ENCODE peak calls at places on chromosomes 16 and 17, in four cellular contexts. One of them, this sample, is unnamed.

GRCh38 chr17:75327757-75328156 is 38.5 kb upstream of the SLC25A19 start:
- DNase-seq in WTC11: no peak
- DNase-seq in K562: no peak
- DNase-seq in HepG2: no peak
- DNase-seq in this sample: no peak

GRCh38 chr16:50248845-50249244 is 17.5 kb upstream of the ADCY7 start:
- DNase-seq in WTC11: no peak
- DNase-seq in K562: no peak
- DNase-seq in HepG2: no peak
- DNase-seq in this sample: no peak

GRCh38 chr16:70529051-70529777 is 5.6 kb downstream of the SF3B3 start:
- DNase-seq in WTC11: no peak
- DNase-seq in K562: peak
- DNase-seq in HepG2: peak
- DNase-seq in this sample: no peak

GRCh38 chr17:76431509-76431908 is 21.4 kb downstream of the UBE2O start:
- DNase-seq in WTC11: no peak
- DNase-seq in K562: no peak
- DNase-seq in HepG2: no peak
- DNase-seq in this sample: no peak

GRCh38 chr17:63150994-63151464 is 185.0 kb downstream of the TANC2 start:
- DNase-seq in WTC11: no peak
- DNase-seq in K562: no peak
- DNase-seq in HepG2: no peak
- DNase-seq in this sample: peak

GRCh38 chr16:14427371-14427948 is 202.6 kb downstream of the PARN start:
- DNase-seq in WTC11: no peak
- DNase-seq in K562: no peak
- DNase-seq in HepG2: no peak
- DNase-seq in this sample: no peak

GRCh38 chr17:36723459-36723858 is 122.1 kb downstream of the MRM1 start:
- DNase-seq in WTC11: no peak
- DNase-seq in K562: no peak
- DNase-seq in HepG2: no peak
- DNase-seq in this sample: no peak

GRCh38 chr17:56939869-56940484 is 20.9 kb downstream of the COIL start:
- DNase-seq in WTC11: peak
- DNase-seq in K562: peak
- DNase-seq in HepG2: peak
- DNase-seq in this sample: peak

GRCh38 chr17:74815067-74815466 is 38.9 kb upstream of the NAT9 start:
- DNase-seq in WTC11: no peak
- DNase-seq in K562: no peak
- DNase-seq in HepG2: no peak
- DNase-seq in this sample: no peak

GRCh38 chr17:33124871-33125551 is 133.4 kb downstream of the SPACA3 start:
- DNase-seq in WTC11: no peak
- DNase-seq in K562: no peak
- DNase-seq in HepG2: no peak
- DNase-seq in this sample: no peak

GRCh38 chr16:49015189-49015540 is 266.5 kb downstream of the CBLN1 start:
- DNase-seq in WTC11: no peak
- DNase-seq in K562: no peak
- DNase-seq in HepG2: no peak
- DNase-seq in this sample: no peak

GRCh38 chr16:89007371-89008249 is 30.6 kb upstream of the CBFA2T3 start:
- DNase-seq in WTC11: no peak
- DNase-seq in K562: no peak
- DNase-seq in HepG2: no peak
- DNase-seq in this sample: no peak

GRCh38 chr16:14248791-14249190 is 177.7 kb downstream of the MRTFB start:
- DNase-seq in WTC11: no peak
- DNase-seq in K562: no peak
- DNase-seq in HepG2: no peak
- DNase-seq in this sample: no peak

GRCh38 chr17:1150863-1151685 is 28.7 kb downstream of the ABR start:
- DNase-seq in WTC11: no peak
- DNase-seq in K562: no peak
- DNase-seq in HepG2: no peak
- DNase-seq in this sample: no peak

GRCh38 chr16:85202631-85203461 is 90.6 kb upstream of the CIBAR2 start:
- DNase-seq in WTC11: peak
- DNase-seq in K562: no peak
- DNase-seq in HepG2: no peak
- DNase-seq in this sample: no peak

GRCh38 chr16:64250866-64251265 is 871.0 kb downstream of the CDH11 start:
- DNase-seq in WTC11: no peak
- DNase-seq in K562: no peak
- DNase-seq in HepG2: no peak
- DNase-seq in this sample: no peak

GRCh38 chr16:81518439-81518757 is 73.8 kb downstream of the CMIP start:
- DNase-seq in WTC11: no peak
- DNase-seq in K562: no peak
- DNase-seq in HepG2: no peak
- DNase-seq in this sample: no peak

GRCh38 chr16:85357323-85357722 is 245.1 kb upstream of the CIBAR2 start:
- DNase-seq in WTC11: no peak
- DNase-seq in K562: no peak
- DNase-seq in HepG2: no peak
- DNase-seq in this sample: no peak

GRCh38 chr16:70746040-70746707 is 54.8 kb downstream of the VAC14 start:
- DNase-seq in WTC11: no peak
- DNase-seq in K562: peak
- DNase-seq in HepG2: peak
- DNase-seq in this sample: no peak

GRCh38 chr17:42289863-42290165 is 1.5 kb downstream of the STAT5A start:
- DNase-seq in WTC11: no peak
- DNase-seq in K562: no peak
- DNase-seq in HepG2: no peak
- DNase-seq in this sample: no peak

GRCh38 chr16:81447383-81448101 is 2.9 kb downstream of the CMIP start:
- DNase-seq in WTC11: no peak
- DNase-seq in K562: no peak
- DNase-seq in HepG2: peak
- DNase-seq in this sample: peak

GRCh38 chr16:85819245-85819644 is 19.8 kb downstream of the COX4I1 start:
- DNase-seq in WTC11: peak
- DNase-seq in K562: peak
- DNase-seq in HepG2: peak
- DNase-seq in this sample: peak

GRCh38 chr17:50822550-50822949 is 12.8 kb upstream of the WFIKKN2 start:
- DNase-seq in WTC11: no peak
- DNase-seq in K562: no peak
- DNase-seq in HepG2: no peak
- DNase-seq in this sample: no peak

GRCh38 chr16:86761117-86761971 is 183.0 kb downstream of the FOXL1 start:
- DNase-seq in WTC11: peak
- DNase-seq in K562: peak
- DNase-seq in HepG2: peak
- DNase-seq in this sample: peak

GRCh38 chr17:65558683-65559311 is 2.7 kb downstream of the AXIN2 start:
- DNase-seq in WTC11: peak
- DNase-seq in K562: no peak
- DNase-seq in HepG2: no peak
- DNase-seq in this sample: no peak

GRCh38 chr17:27543464-27543856 is 87.2 kb downstream of the KSR1 start:
- DNase-seq in WTC11: no peak
- DNase-seq in K562: no peak
- DNase-seq in HepG2: no peak
- DNase-seq in this sample: no peak

GRCh38 chr17:27543958-27544349 is 87.0 kb upstream of the LGALS9 start:
- DNase-seq in WTC11: no peak
- DNase-seq in K562: no peak
- DNase-seq in HepG2: no peak
- DNase-seq in this sample: no peak

GRCh38 chr17:27545562-27546229 is 85.3 kb upstream of the LGALS9 start:
- DNase-seq in WTC11: no peak
- DNase-seq in K562: peak
- DNase-seq in HepG2: no peak
- DNase-seq in this sample: no peak

GRCh38 chr17:27542841-27543463 is 86.7 kb downstream of the KSR1 start:
- DNase-seq in WTC11: no peak
- DNase-seq in K562: no peak
- DNase-seq in HepG2: peak
- DNase-seq in this sample: no peak

GRCh38 chr17:27544350-27545131 is 86.4 kb upstream of the LGALS9 start:
- DNase-seq in WTC11: no peak
- DNase-seq in K562: peak
- DNase-seq in HepG2: no peak
- DNase-seq in this sample: no peak
- TF ChIP-seq ELF4 in WTC11: no peak
- TF ChIP-seq ELF4 in K562: no peak
- TF ChIP-seq ELF4 in HepG2: no peak
- TF ChIP-seq ELF4 in this sample: no peak

GRCh38 chr17:2482218-2482617 is 29.5 kb downstream of the METTL16 start:
- DNase-seq in WTC11: no peak
- DNase-seq in K562: no peak
- DNase-seq in HepG2: no peak
- DNase-seq in this sample: no peak
- TF ChIP-seq ELF4 in WTC11: no peak
- TF ChIP-seq ELF4 in K562: no peak
- TF ChIP-seq ELF4 in HepG2: no peak
- TF ChIP-seq ELF4 in this sample: no peak

DNA sequence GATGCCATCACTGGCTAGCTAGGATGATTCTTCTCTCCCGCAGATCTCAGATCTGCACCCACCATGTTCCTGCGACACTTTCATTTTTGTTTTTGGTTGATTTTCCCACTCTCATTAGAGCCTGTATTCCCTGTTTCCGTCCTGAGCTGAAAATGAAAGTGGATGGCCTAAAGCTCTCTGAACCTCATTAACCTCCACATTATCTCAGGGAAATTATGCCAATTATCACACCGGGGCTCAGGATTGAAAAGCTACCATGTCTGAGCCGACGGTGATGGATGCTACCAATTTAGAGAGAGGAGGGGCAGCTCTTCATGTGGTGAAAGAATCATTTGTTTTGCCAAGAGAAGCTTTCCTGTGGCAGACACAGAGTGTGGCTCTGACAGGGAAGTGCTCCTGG is 410.4 kb upstream of the CDH11 start:
- DNase-seq in WTC11: no peak
- DNase-seq in K562: no peak
- DNase-seq in HepG2: no peak
- DNase-seq in this sample: no peak
- TF ChIP-seq ELF4 in WTC11: no peak
- TF ChIP-seq ELF4 in K562: no peak
- TF ChIP-seq ELF4 in HepG2: no peak
- TF ChIP-seq ELF4 in this sample: no peak

GRCh38 chr16:7421578-7421977 is 88.9 kb downstream of the RBFOX1 start:
- DNase-seq in WTC11: no peak
- DNase-seq in K562: no peak
- DNase-seq in HepG2: no peak
- DNase-seq in this sample: no peak

GRCh38 chr16:7423436-7423941 is 90.8 kb downstream of the RBFOX1 start:
- DNase-seq in WTC11: no peak
- DNase-seq in K562: no peak
- DNase-seq in HepG2: no peak
- DNase-seq in this sample: no peak

GRCh38 chr16:7422489-7422888 is 89.8 kb downstream of the RBFOX1 start:
- DNase-seq in WTC11: no peak
- DNase-seq in K562: no peak
- DNase-seq in HepG2: no peak
- DNase-seq in this sample: no peak

GRCh38 chr16:7420843-7421242 is 88.2 kb downstream of the RBFOX1 start:
- DNase-seq in WTC11: no peak
- DNase-seq in K562: no peak
- DNase-seq in HepG2: no peak
- DNase-seq in this sample: no peak
- TF ChIP-seq ELF4 in WTC11: no peak
- TF ChIP-seq ELF4 in K562: no peak
- TF ChIP-seq ELF4 in HepG2: no peak
- TF ChIP-seq ELF4 in this sample: no peak

DNA sequence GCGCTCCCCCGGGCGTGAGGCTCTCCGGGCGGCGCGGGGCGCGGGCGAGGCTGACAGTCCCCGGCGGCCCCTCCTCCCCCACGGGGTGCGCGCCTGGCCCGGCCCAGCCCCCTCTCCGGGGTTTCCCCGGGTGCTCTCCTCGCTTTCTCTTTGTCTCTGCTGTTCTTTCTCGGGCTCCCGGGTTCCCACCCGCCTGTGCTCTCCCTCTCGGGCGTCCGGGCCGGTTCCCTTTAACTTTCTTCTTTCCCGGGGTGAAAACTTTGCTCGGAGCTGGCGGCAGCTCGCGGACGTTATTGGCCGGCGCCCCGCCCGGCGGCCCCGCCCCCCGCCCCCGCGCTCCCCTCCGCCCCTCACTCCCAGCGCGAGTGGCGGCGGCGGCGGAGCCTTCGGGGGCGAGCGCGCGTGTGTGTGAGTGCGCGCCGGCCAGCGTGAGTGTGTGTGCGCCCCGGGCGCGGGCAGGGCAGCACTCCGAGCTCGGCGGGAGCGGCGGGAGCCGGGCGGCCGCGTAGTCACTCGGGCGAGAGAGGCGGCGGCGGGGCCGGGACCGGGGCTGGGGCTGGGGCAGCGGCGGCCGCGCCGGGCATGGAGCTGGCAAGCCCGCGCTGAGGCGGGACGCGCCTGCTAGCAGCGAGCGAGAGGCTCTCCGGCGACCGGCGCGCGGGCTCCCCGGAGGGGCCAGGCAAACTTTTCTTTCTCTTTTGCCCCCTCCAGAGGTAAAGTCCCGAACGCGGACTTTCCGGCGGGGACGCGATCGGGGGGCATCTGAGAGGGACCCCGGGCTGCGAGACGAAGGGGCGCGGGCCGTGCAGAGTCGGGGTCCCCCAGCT is at the start of gene NTN1:
- DNase-seq in WTC11: peak
- DNase-seq in K562: no peak
- DNase-seq in HepG2: no peak
- DNase-seq in this sample: peak
- TF ChIP-seq ELF4 in WTC11: no peak
- TF ChIP-seq ELF4 in K562: no peak
- TF ChIP-seq ELF4 in HepG2: no peak
- TF ChIP-seq ELF4 in this sample: no peak

GRCh38 chr17:17505151-17505550 is 9.0 kb upstream of the RASD1 start:
- DNase-seq in WTC11: no peak
- DNase-seq in K562: no peak
- DNase-seq in HepG2: no peak
- DNase-seq in this sample: no peak
- TF ChIP-seq ELF4 in WTC11: no peak
- TF ChIP-seq ELF4 in K562: no peak
- TF ChIP-seq ELF4 in HepG2: no peak
- TF ChIP-seq ELF4 in this sample: no peak

GRCh38 chr17:68698761-68699160 is 97.6 kb upstream of the FAM20A start:
- DNase-seq in WTC11: no peak
- DNase-seq in K562: no peak
- DNase-seq in HepG2: no peak
- DNase-seq in this sample: no peak
- TF ChIP-seq ELF4 in WTC11: no peak
- TF ChIP-seq ELF4 in K562: no peak
- TF ChIP-seq ELF4 in HepG2: no peak
- TF ChIP-seq ELF4 in this sample: no peak

This sample was measured in HEK293T.